ENCODE peak calls at places on chromosomes 13 and 19, in nine cellular contexts. N is OCI-LY7, D is choroid plexus epithelial cell, K is HFFc6, J is BE2C, O is heart right ventricle, F is AG04450, B is uterus, P is glutamatergic neuron. E is an unnamed sample.

GRCh38 chr19:55451522-55452380 is 8.7 kb upstream of the SHISA7 start:
- DNase-seq in N (no peak), D (no peak), K (no peak), J (no peak), O (no peak), F (no peak), B (no peak), P (peak; percentile 51), E (peak; percentile 58)

GRCh38 chr13:103403148-103403740 is 337.0 kb upstream of the SLC10A2 start:
- DNase-seq in N (no peak), D (no peak), K (no peak), J (no peak), O (no peak), F (no peak), B (no peak), P (no peak), E (no peak)

GRCh38 chr19:53432088-53432661 is 391 bp downstream of the ZNF761 start:
- DNase-seq in N (peak; percentile 15), D (peak; percentile 13), K (peak; percentile 17), J (peak; percentile 21), O (peak; percentile 21), F (no peak), B (peak; percentile 34), P (peak; percentile 36), E (peak; percentile 48)

GRCh38 chr19:38039966-38040365 is 133.0 kb downstream of the SIPA1L3 start:
- DNase-seq in N (no peak), D (peak; percentile 67), K (peak; percentile 99), J (no peak), O (no peak), F (peak; percentile 55), B (no peak), P (no peak), E (no peak)

GRCh38 chr13:75635621-75636338 is at the start of gene LMO7:
- DNase-seq in N (peak; percentile 45), D (peak; percentile 60), K (peak; percentile 68), J (peak; percentile 46), O (peak; percentile 37), F (no peak), B (no peak), P (peak; percentile 43), E (peak; percentile 68)

GRCh38 chr13:49935171-49936084 is 712 bp downstream of the SPRYD7 start:
- DNase-seq in N (peak; percentile 44), D (peak; percentile 62), K (peak; percentile 76), J (peak; percentile 50), O (peak; percentile 21), F (no peak), B (no peak), P (no peak), E (peak; percentile 51)

GRCh38 chr19:33815410-33816340 is 19.0 kb downstream of the KCTD15 start:
- DNase-seq in N (no peak), D (peak; percentile 57), K (peak; percentile 9), J (no peak), O (no peak), F (no peak), B (no peak), P (no peak), E (no peak)

GRCh38 chr13:87942204-87942603 is 271.0 kb downstream of the SLITRK5 start:
- DNase-seq in N (no peak), D (no peak), K (no peak), J (no peak), O (no peak), F (no peak), B (no peak), P (no peak), E (no peak)

GRCh38 chr19:30416375-30416774 is 44.2 kb downstream of the ZNF536 start:
- DNase-seq in N (no peak), D (no peak), K (no peak), J (no peak), O (no peak), F (no peak), B (no peak), P (no peak), E (no peak)

GRCh38 chr13:27869436-27870090 is 50.2 kb upstream of the PDX1 start:
- DNase-seq in N (no peak), D (no peak), K (no peak), J (no peak), O (no peak), F (no peak), B (no peak), P (no peak), E (no peak)
- TF ChIP-seq CTCF in N (peak; percentile 47), D (no peak), K (peak; percentile 26), J (no peak), O (no peak), F (no peak), B (no peak), P (no peak), E (no peak)

GRCh38 chr19:3196064-3196932 is 10.6 kb downstream of the NCLN start:
- DNase-seq in N (no peak), D (no peak), K (no peak), J (peak; percentile 67), O (no peak), F (no peak), B (no peak), P (no peak), E (no peak)

GRCh38 chr19:3196933-3197205 is 11.1 kb downstream of the NCLN start:
- DNase-seq in N (no peak), D (no peak), K (no peak), J (no peak), O (no peak), F (no peak), B (no peak), P (no peak), E (no peak)

GRCh38 chr19:3201911-3202310 is 16.2 kb downstream of the NCLN start:
- DNase-seq in N (no peak), D (no peak), K (no peak), J (no peak), O (no peak), F (no peak), B (no peak), P (no peak), E (no peak)

GRCh38 chr19:3201072-3201700 is 15.5 kb downstream of the NCLN start:
- DNase-seq in N (no peak), D (no peak), K (no peak), J (no peak), O (no peak), F (no peak), B (no peak), P (no peak), E (no peak)

DNA sequence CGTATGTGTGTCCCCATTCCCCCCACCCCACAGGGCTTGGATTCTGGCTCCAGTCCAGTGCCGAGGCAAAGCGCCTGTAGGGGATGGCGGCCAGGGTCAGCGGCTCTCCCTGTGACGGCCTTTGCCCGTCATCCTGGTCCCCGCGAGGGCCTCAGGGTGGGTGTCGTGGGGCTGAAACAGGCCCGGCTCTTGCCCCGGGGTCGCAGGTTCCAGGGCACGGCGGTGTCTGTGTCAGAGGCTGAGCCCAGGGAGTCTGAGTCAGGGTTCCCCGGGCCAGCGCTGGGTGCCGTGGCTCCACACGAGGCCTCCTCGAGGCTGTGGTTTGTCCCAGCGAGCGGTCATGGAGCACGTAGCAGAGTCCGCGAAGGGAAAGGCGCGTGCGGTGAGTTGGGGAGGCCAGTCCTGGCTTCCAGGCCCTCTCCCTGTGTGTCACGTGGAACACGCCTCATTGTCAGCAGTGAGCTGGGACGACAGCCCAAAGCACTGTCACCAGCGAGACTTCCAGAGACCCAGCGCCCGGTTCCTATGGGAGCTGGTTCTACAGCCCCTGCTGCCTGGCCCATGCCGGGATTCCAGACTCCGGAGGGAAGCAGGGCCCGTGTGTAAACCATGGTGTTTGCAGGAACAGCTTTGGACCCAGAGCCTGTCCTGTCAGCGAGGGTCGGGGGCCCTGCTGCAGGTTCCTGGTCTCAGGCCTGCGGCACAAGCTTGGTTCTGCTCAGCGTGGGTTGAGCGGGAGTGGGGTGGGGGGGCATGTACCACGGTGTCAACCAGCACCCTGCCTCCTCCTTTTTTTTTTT is 13.4 kb downstream of the NCLN start:
- DNase-seq in N (no peak), D (no peak), K (no peak), J (no peak), O (no peak), F (no peak), B (no peak), P (no peak), E (no peak)
- TF ChIP-seq CTCF in N (no peak), D (no peak), K (no peak), J (no peak), O (no peak), F (no peak), B (no peak), P (no peak), E (no peak)

GRCh38 chr19:51783373-51783772 is 11.6 kb upstream of the FPR3 start:
- DNase-seq in N (peak; percentile 62), D (peak; percentile 62), K (no peak), J (no peak), O (no peak), F (no peak), B (no peak), P (no peak), E (no peak)
- TF ChIP-seq CTCF in N (peak; percentile 76), D (peak; percentile 52), K (peak; percentile 55), J (peak; percentile 48), O (peak; percentile 15), F (peak; percentile 10), B (no peak), P (no peak), E (no peak)

GRCh38 chr19:1591421-1592022 is 1.1 kb downstream of the MBD3 start:
- DNase-seq in N (peak; percentile 37), D (no peak), K (no peak), J (no peak), O (no peak), F (no peak), B (no peak), P (no peak), E (no peak)

GRCh38 chr19:1592023-1592754 is 476 bp downstream of the MBD3 start:
- DNase-seq in N (peak; percentile 94), D (peak; percentile 92), K (peak; percentile 73), J (peak; percentile 88), O (peak; percentile 83), F (peak; percentile 49), B (peak; percentile 86), P (peak; percentile 90), E (peak; percentile 87)

GRCh38 chr19:1587872-1588271 is 4.8 kb downstream of the MBD3 start:
- DNase-seq in N (no peak), D (no peak), K (no peak), J (no peak), O (no peak), F (no peak), B (no peak), P (no peak), E (no peak)

GRCh38 chr19:1592755-1593628 is at the start of gene MBD3:
- DNase-seq in N (peak; percentile 95), D (peak; percentile 94), K (peak; percentile 88), J (peak; percentile 97), O (peak; percentile 91), F (peak; percentile 85), B (peak; percentile 89), P (peak; percentile 97), E (peak; percentile 95)

DNA sequence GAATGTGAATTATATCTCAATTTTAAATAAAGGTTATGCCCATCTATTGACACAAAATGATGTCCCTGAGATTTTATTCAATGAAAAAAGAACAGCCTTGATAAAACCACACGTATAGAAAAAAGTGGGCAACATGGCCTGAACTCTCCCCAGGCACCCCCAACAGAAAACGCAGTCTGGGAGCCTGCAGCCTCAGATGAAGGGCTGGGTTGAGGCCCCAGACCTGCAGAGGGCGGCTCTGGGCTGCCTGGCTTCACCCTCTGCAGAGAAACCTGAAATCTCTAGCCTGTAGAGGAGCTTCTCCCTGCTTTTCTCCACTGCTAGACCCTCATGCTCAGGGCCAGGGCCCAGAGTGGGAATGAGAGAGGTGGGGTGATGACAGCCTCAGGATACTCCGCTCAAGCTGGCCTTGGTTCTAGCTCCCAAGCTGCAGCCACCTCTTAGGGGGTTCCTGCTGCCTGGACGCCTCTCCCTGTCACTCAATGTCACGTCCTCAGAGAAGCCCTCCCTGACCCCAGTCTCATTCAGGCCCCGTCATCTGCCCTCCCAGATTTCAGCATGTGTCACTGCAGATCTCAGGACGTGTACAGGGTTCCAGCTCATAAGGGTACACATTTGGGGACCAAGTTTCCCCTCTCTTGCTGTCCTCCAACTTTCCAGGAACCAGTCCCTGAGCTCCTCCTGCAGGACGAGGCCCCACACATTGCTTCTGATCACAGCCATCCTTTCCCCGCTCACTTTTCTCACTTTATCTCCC is 1.8 kb downstream of the MBD3 start:
- DNase-seq in N (peak; percentile 77), D (peak; percentile 40), K (no peak), J (peak; percentile 68), O (no peak), F (no peak), B (no peak), P (peak; percentile 46), E (no peak)
- TF ChIP-seq CTCF in N (peak; percentile 77), D (peak; percentile 57), K (peak; percentile 27), J (peak; percentile 58), O (no peak), F (peak; percentile 57), B (no peak), P (no peak), E (no peak)

E was measured in nephron progenitor cell.